ENCODE peak calls at places on chromosomes 16 and 17, in eight cellular contexts. G is endothelial cell, C is AG08395, W is EL, D is T-helper 1 cell, Z is prostate gland, R is Daoy, X is hippocampal formation. Y is an unnamed sample.

GRCh38 chr17:38352245-38353083 is 820 bp downstream of the SOCS7 start:
- DNase-seq in G (peak), C (no peak), W (peak), D (no peak), Z (no peak), R (peak), X (no peak), Y (no peak)

GRCh38 chr17:64728041-64728695 is 66.1 kb upstream of the SMURF2 start:
- DNase-seq in G (no peak), C (no peak), W (no peak), D (no peak), Z (no peak), R (no peak), X (no peak), Y (no peak)

GRCh38 chr17:69581061-69581955 is 166.8 kb downstream of the MAP2K6 start:
- DNase-seq in G (peak), C (no peak), W (no peak), D (no peak), Z (no peak), R (no peak), X (no peak), Y (no peak)

GRCh38 chr17:57045868-57046671 is 39.0 kb upstream of the AKAP1 start:
- DNase-seq in G (no peak), C (no peak), W (peak), D (peak), Z (no peak), R (no peak), X (no peak), Y (peak)

GRCh38 chr17:71409712-71410111 is 711.1 kb upstream of the SOX9 start:
- DNase-seq in G (no peak), C (peak), W (peak), D (no peak), Z (no peak), R (peak), X (no peak), Y (no peak)

GRCh38 chr16:70478912-70479341 is 24.5 kb downstream of the FCSK start:
- DNase-seq in G (no peak), C (peak), W (no peak), D (no peak), Z (no peak), R (no peak), X (no peak), Y (no peak)

GRCh38 chr16:57485916-57486857 is at the start of gene DOK4:
- DNase-seq in G (peak), C (peak), W (peak), D (peak), Z (peak), R (peak), X (peak), Y (peak)

GRCh38 chr17:69460963-69461922 is 46.7 kb downstream of the MAP2K6 start:
- DNase-seq in G (no peak), C (no peak), W (no peak), D (no peak), Z (no peak), R (no peak), X (no peak), Y (no peak)

GRCh38 chr17:43308999-43309398 is 75.2 kb upstream of the RNU2-1 start:
- DNase-seq in G (no peak), C (no peak), W (no peak), D (no peak), Z (peak), R (no peak), X (no peak), Y (no peak)

GRCh38 chr17:75078097-75079022 is 9.4 kb upstream of the SLC16A5 start:
- DNase-seq in G (no peak), C (peak), W (peak), D (no peak), Z (no peak), R (peak), X (no peak), Y (no peak)

GRCh38 chr17:72432143-72432604 is 311.4 kb downstream of the SOX9 start:
- DNase-seq in G (no peak), C (no peak), W (no peak), D (no peak), Z (no peak), R (peak), X (no peak), Y (no peak)

GRCh38 chr16:76970087-76970744 is 220.8 kb upstream of the MON1B start:
- DNase-seq in G (no peak), C (no peak), W (no peak), D (no peak), Z (no peak), R (peak), X (no peak), Y (no peak)

GRCh38 chr16:67926181-67926742 is 5.4 kb downstream of the CTRL start:
- DNase-seq in G (no peak), C (no peak), W (no peak), D (no peak), Z (peak), R (peak), X (peak), Y (no peak)

GRCh38 chr17:76005263-76006149 is 4.9 kb downstream of the CDK3 start:
- DNase-seq in G (peak), C (peak), W (peak), D (peak), Z (peak), R (peak), X (peak), Y (peak)

GRCh38 chr16:52203096-52203495 is 343.8 kb downstream of the TOX3 start:
- DNase-seq in G (no peak), C (no peak), W (no peak), D (no peak), Z (no peak), R (no peak), X (no peak), Y (no peak)

GRCh38 chr16:67719778-67720144 is 645 bp upstream of the GFOD2 start:
- DNase-seq in G (peak), C (peak), W (peak), D (no peak), Z (peak), R (peak), X (peak), Y (peak)

GRCh38 chr16:85390511-85391174 is 222.5 kb upstream of the GSE1 start:
- DNase-seq in G (peak), C (peak), W (peak), D (no peak), Z (peak), R (peak), X (no peak), Y (peak)

GRCh38 chr17:34383225-34383615 is 20.2 kb upstream of the CCL1 start:
- DNase-seq in G (no peak), C (no peak), W (no peak), D (no peak), Z (no peak), R (no peak), X (no peak), Y (no peak)

GRCh38 chr17:81681672-81682071 is 1.9 kb downstream of the ARL16 start:
- DNase-seq in G (no peak), C (no peak), W (no peak), D (no peak), Z (no peak), R (no peak), X (no peak), Y (no peak)

GRCh38 chr16:31204871-31205666 is 2.5 kb upstream of the PYCARD start:
- DNase-seq in G (no peak), C (no peak), W (no peak), D (no peak), Z (no peak), R (no peak), X (no peak), Y (no peak)

GRCh38 chr16:68470461-68471150 is 22.3 kb upstream of the SMPD3 start:
- DNase-seq in G (no peak), C (no peak), W (no peak), D (no peak), Z (no peak), R (no peak), X (peak), Y (no peak)

GRCh38 chr17:40178021-40178601 is 841 bp downstream of the RAPGEFL1 start:
- DNase-seq in G (no peak), C (no peak), W (no peak), D (no peak), Z (no peak), R (no peak), X (no peak), Y (no peak)

GRCh38 chr17:56699186-56699895 is 105.8 kb downstream of the NOG start:
- DNase-seq in G (peak), C (peak), W (peak), D (no peak), Z (peak), R (peak), X (no peak), Y (peak)

GRCh38 chr17:73492802-73493139 is 151.5 kb downstream of the SDK2 start:
- DNase-seq in G (no peak), C (no peak), W (no peak), D (no peak), Z (no peak), R (peak), X (no peak), Y (no peak)

GRCh38 chr17:7782237-7782636 is 51.8 kb upstream of the KDM6B start:
- DNase-seq in G (no peak), C (peak), W (peak), D (no peak), Z (no peak), R (no peak), X (no peak), Y (no peak)

GRCh38 chr17:8294361-8294760 is 839 bp downstream of the SLC25A35 start:
- DNase-seq in G (no peak), C (no peak), W (no peak), D (no peak), Z (no peak), R (no peak), X (no peak), Y (no peak)

GRCh38 chr16:77408607-77409006 is 26.2 kb downstream of the ADAMTS18 start:
- DNase-seq in G (no peak), C (no peak), W (no peak), D (no peak), Z (no peak), R (no peak), X (no peak), Y (no peak)

GRCh38 chr16:1155353-1156110 is 2.6 kb downstream of the CACNA1H start:
- DNase-seq in G (no peak), C (no peak), W (no peak), D (no peak), Z (no peak), R (no peak), X (no peak), Y (peak)

GRCh38 chr17:45172541-45173286 is 11.0 kb downstream of the HEXIM2 start:
- DNase-seq in G (no peak), C (peak), W (peak), D (peak), Z (peak), R (peak), X (peak), Y (no peak)

GRCh38 chr16:49575352-49576172 is 202.0 kb downstream of the C16orf78 start:
- DNase-seq in G (no peak), C (no peak), W (no peak), D (no peak), Z (no peak), R (no peak), X (no peak), Y (no peak)

GRCh38 chr16:81861503-81861902 is 82.4 kb downstream of the PLCG2 start:
- DNase-seq in G (no peak), C (no peak), W (no peak), D (no peak), Z (no peak), R (peak), X (no peak), Y (no peak)

GRCh38 chr17:12463102-12463501 is 202.6 kb upstream of the MYOCD start:
- DNase-seq in G (no peak), C (peak), W (peak), D (no peak), Z (no peak), R (no peak), X (no peak), Y (no peak)

GRCh38 chr17:4576729-4577322 is 7.5 kb upstream of the SMTNL2 start:
- DNase-seq in G (no peak), C (no peak), W (no peak), D (no peak), Z (no peak), R (no peak), X (no peak), Y (no peak)